ENCODE peak calls at places on chromosomes 12 and 14, in four cellular contexts. C is fibroblast of lung, F is lower lobe of right lung, L is fibroblast of villous mesenchyme. W is an unnamed sample.

GRCh38 chr12:106163712-106164111 is 25.0 kb upstream of the NUAK1 start:
- DNase-seq in C (no peak), F (no peak), L (no peak), W (no peak)

GRCh38 chr12:14999421-15000047 is 26.7 kb downstream of the PDE6H start:
- DNase-seq in F (no peak), L (no peak), C (peak), W (no peak)

GRCh38 chr12:31589896-31590729 is 823 bp downstream of the DENND5B start:
- DNase-seq in L (peak), C (peak), F (peak), W (peak)

GRCh38 chr12:51591020-51591901 is at the start of gene SCN8A:
- DNase-seq in C (peak), L (peak), F (no peak), W (no peak)

GRCh38 chr14:99430491-99430890 is 50.2 kb downstream of the SETD3 start:
- DNase-seq in C (no peak), L (no peak), F (peak), W (no peak)

GRCh38 chr12:1939316-1939715 is 20.9 kb upstream of the CACNA2D4 start:
- DNase-seq in L (no peak), F (no peak), C (no peak), W (no peak)

GRCh38 chr14:21026251-21026987 is 1.6 kb upstream of the NDRG2 start:
- DNase-seq in L (no peak), F (no peak), C (no peak), W (no peak)

GRCh38 chr14:88252536-88252935 is 70.5 kb downstream of the KCNK10 start:
- DNase-seq in F (no peak), L (no peak), C (no peak), W (no peak)

GRCh38 chr14:29459967-29460366 is 467.7 kb downstream of the PRKD1 start:
- DNase-seq in L (no peak), C (no peak), F (no peak), W (no peak)

GRCh38 chr14:68306265-68306933 is 486.5 kb downstream of the ZFP36L1 start:
- DNase-seq in F (no peak), L (no peak), C (no peak), W (no peak)

GRCh38 chr12:124381454-124382207 is 86.7 kb downstream of the RFLNA start:
- DNase-seq in L (peak), F (peak), C (peak), W (no peak)

GRCh38 chr12:115963030-115963480 is 314.4 kb downstream of the MED13L start:
- DNase-seq in F (no peak), L (peak), C (peak), W (no peak)

GRCh38 chr14:31241450-31242114 is 34.0 kb upstream of the HECTD1 start:
- DNase-seq in F (no peak), C (no peak), L (peak), W (no peak)

GRCh38 chr14:75023108-75023507 is 20.4 kb downstream of the EIF2B2 start:
- DNase-seq in F (no peak), C (no peak), L (no peak), W (no peak)

GRCh38 chr14:92527724-92528123 is 14.1 kb downstream of the RIN3 start:
- DNase-seq in F (no peak), L (no peak), C (peak), W (no peak)

GRCh38 chr12:125185311-125185739 is 120.1 kb downstream of the AACS start:
- DNase-seq in F (no peak), C (no peak), L (peak), W (no peak)

GRCh38 chr12:6230321-6231110 is 30.3 kb downstream of the CD9 start:
- DNase-seq in L (peak), C (peak), F (peak), W (no peak)

GRCh38 chr12:74337951-74338350 is 199.7 kb upstream of the ATXN7L3B start:
- DNase-seq in C (peak), F (no peak), L (peak), W (no peak)

GRCh38 chr14:78022059-78022458 is 148.1 kb upstream of the NRXN3 start:
- DNase-seq in F (peak), L (peak), C (peak), W (peak)
- H3K4me3 ChIP-seq in F (no peak), L (no peak), C (no peak), W (no peak)

GRCh38 chr14:94768521-94769412 is 1.1 kb downstream of the GSC start:
- DNase-seq in F (no peak), C (no peak), L (no peak), W (no peak)

GRCh38 chr14:94769413-94770250 is at the start of gene GSC:
- DNase-seq in L (peak), C (peak), F (no peak), W (no peak)

GRCh38 chr14:94768141-94768520 is 1.8 kb downstream of the GSC start:
- DNase-seq in C (no peak), F (no peak), L (no peak), W (no peak)

GRCh38 chr14:94764573-94764972 is 5.3 kb downstream of the GSC start:
- DNase-seq in L (no peak), C (no peak), F (no peak), W (no peak)

DNA sequence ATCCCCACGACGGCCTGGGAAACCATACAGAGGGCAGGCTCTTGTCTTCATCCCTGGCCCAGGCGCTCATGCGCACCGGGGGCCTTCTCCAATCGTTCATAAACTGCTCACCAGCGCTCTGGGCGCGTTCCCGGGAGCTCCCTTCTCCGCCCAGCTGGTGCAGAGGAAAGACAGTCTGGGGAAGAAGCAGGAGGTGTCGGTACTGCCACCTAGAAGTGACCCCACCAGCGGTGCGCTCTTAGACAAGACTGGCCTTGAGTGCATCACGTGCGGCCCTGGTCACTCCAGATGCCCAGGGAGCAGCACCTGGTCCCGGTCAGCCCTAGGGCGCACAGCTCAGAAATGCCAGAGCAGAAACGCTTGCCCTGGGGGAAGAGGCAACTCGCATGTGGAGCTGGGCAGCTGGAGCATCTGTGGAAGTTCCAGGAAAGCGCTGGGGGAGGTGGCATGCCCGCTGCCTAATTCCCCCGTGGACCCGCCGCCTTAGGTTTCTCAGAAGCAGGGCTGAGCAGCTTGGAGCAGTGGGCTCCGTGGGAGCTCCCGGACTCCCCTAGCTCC is 2.5 kb downstream of the GSC start:
- DNase-seq in L (no peak), C (no peak), F (no peak), W (no peak)
- H3K4me3 ChIP-seq in L (no peak), C (no peak), F (no peak), W (no peak)

DNA sequence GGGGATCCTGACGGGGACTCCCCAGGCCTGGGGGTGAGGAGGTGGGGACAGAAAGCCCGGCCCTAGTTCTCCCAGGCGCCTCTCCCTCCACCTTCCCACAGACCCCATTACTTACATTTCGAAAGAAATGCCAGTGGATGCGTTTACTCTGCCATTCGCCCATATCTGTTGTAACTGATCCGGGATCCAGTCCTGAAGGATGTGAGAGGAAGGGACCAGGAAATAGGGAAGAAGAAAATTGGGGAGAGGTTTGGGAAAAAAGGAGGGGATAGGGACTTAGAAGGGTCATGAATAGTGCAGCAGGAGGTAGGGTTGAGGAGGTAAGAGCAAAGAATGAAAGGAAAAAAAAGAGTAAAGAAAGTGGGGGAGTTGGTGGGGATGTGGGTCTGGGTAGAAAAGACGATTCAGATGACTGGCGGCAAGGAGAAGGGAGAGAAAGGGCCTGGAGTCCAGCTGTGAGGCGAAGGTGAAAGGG is 1.1 kb downstream of the HOXC12 start:
- DNase-seq in C (no peak), L (no peak), F (no peak), W (no peak)
- H3K4me3 ChIP-seq in C (no peak), L (no peak), F (no peak), W (no peak)

GRCh38 chr14:24263848-24264247 is 871 bp upstream of the TGM1 start:
- DNase-seq in C (no peak), F (no peak), L (no peak), W (no peak)

GRCh38 chr14:24264298-24264697 is 1.3 kb upstream of the TGM1 start:
- DNase-seq in C (peak), L (no peak), F (no peak), W (no peak)

GRCh38 chr14:24261256-24261968 is 1.6 kb downstream of the TGM1 start:
- DNase-seq in F (peak), L (no peak), C (no peak), W (no peak)

GRCh38 chr14:24261969-24262327 is 1.0 kb downstream of the TGM1 start:
- DNase-seq in F (peak), L (no peak), C (no peak), W (no peak)

GRCh38 chr14:24262821-24263733 is at the start of gene TGM1:
- DNase-seq in F (peak), C (no peak), L (no peak), W (no peak)
- H3K4me3 ChIP-seq in F (no peak), C (no peak), L (no peak), W (no peak)

GRCh38 chr14:71116206-71117122 is 209.2 kb downstream of the PCNX1 start:
- DNase-seq in F (no peak), C (no peak), L (peak), W (no peak)
- H3K4me3 ChIP-seq in F (no peak), C (no peak), L (no peak), W (no peak)

DNA sequence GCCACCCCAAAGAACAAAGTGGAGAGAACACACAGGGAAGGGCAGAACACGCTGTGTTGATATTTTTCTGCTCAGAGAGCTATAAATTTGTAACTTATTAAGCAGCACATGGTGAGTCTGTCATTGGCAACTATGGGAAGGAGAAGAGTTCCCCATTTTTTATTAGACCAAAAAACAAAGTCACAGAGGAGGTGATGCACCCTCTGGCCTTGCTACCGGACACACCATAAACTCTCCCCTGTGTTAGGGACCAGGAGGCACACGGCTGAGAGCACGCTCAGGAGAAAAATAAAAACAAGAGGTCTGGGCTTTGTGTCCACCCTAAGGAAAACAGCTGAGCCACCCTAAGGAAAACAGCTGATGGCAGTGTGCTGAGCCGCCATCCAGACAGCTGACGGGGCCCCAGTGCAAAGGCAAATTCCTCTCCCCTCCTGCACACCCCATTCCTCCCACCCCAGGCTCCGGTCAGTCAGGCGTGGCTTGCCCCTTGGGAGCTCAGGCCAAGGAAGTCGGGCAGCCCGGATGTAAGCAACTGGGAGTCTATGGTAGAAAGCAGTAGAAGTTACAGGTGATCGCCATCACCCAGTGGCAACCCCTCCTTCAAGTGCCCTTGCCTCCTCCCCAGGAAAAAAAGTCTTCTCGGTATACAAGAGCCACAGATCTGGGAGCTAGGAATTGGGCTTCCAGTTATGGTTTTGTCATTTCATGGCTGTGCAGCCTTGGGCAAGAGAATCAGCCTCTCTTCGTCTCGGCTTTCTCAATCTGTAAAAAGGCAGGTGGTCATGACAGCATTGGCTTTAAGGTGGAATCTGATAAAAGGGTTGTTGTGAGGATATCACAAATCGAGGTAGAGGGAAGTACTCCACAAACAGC is 2.4 kb downstream of the PXN start:
- DNase-seq in L (peak), C (no peak), F (no peak), W (no peak)
- H3K4me3 ChIP-seq in L (peak), C (peak), F (peak), W (peak)

GRCh38 chr12:27787559-27787958 is 7.5 kb upstream of the MANSC4 start:
- DNase-seq in L (peak), F (no peak), C (peak), W (no peak)
- H3K4me3 ChIP-seq in L (no peak), F (no peak), C (no peak), W (no peak)

W was measured in HFF-Myc.